ENCODE peak calls at places on chromosomes 2 and 18, in six cellular contexts. One of them, this sample, is unnamed.

GRCh38 chr2:196453613-196454047 is 185.9 kb upstream of the CCDC150 start:
- DNase-seq in coronary artery: no peak
- DNase-seq in dorsolateral prefrontal cortex: no peak
- DNase-seq in mammary epithelial cell: peak
- DNase-seq in tibial nerve: no peak
- DNase-seq in PC-3: peak
- DNase-seq in this sample: no peak

GRCh38 chr2:130728007-130728454 is 839 bp upstream of the GPR148 start:
- DNase-seq in coronary artery: no peak
- DNase-seq in dorsolateral prefrontal cortex: no peak
- DNase-seq in mammary epithelial cell: no peak
- DNase-seq in tibial nerve: no peak
- DNase-seq in PC-3: peak
- DNase-seq in this sample: no peak

GRCh38 chr2:160306985-160307384 is 106.9 kb upstream of the ITGB6 start:
- DNase-seq in coronary artery: no peak
- DNase-seq in dorsolateral prefrontal cortex: no peak
- DNase-seq in mammary epithelial cell: no peak
- DNase-seq in tibial nerve: no peak
- DNase-seq in PC-3: no peak
- DNase-seq in this sample: no peak

GRCh38 chr2:9739508-9739907 is 103.8 kb upstream of the TAF1B start:
- DNase-seq in coronary artery: peak
- DNase-seq in dorsolateral prefrontal cortex: no peak
- DNase-seq in mammary epithelial cell: no peak
- DNase-seq in tibial nerve: no peak
- DNase-seq in PC-3: no peak
- DNase-seq in this sample: peak

GRCh38 chr2:173986805-173987204 is 21.6 kb upstream of the SP3 start:
- DNase-seq in coronary artery: no peak
- DNase-seq in dorsolateral prefrontal cortex: no peak
- DNase-seq in mammary epithelial cell: no peak
- DNase-seq in tibial nerve: no peak
- DNase-seq in PC-3: no peak
- DNase-seq in this sample: peak

GRCh38 chr2:207746131-207746530 is 23.6 kb downstream of the FZD5 start:
- DNase-seq in coronary artery: no peak
- DNase-seq in dorsolateral prefrontal cortex: peak
- DNase-seq in mammary epithelial cell: peak
- DNase-seq in tibial nerve: no peak
- DNase-seq in PC-3: peak
- DNase-seq in this sample: no peak

GRCh38 chr2:84888401-84889276 is 7.8 kb upstream of the TRABD2A start:
- DNase-seq in coronary artery: no peak
- DNase-seq in dorsolateral prefrontal cortex: no peak
- DNase-seq in mammary epithelial cell: peak
- DNase-seq in tibial nerve: no peak
- DNase-seq in PC-3: no peak
- DNase-seq in this sample: no peak

GRCh38 chr2:70986499-70987189 is 8.0 kb downstream of the TEX261 start:
- DNase-seq in coronary artery: peak
- DNase-seq in dorsolateral prefrontal cortex: peak
- DNase-seq in mammary epithelial cell: no peak
- DNase-seq in tibial nerve: no peak
- DNase-seq in PC-3: no peak
- DNase-seq in this sample: no peak

GRCh38 chr2:164126960-164127359 is 391.2 kb upstream of the FIGN start:
- DNase-seq in coronary artery: no peak
- DNase-seq in dorsolateral prefrontal cortex: no peak
- DNase-seq in mammary epithelial cell: no peak
- DNase-seq in tibial nerve: no peak
- DNase-seq in PC-3: no peak
- DNase-seq in this sample: no peak

GRCh38 chr2:96934096-96934495 is 52.3 kb downstream of the FAM178B start:
- DNase-seq in coronary artery: no peak
- DNase-seq in dorsolateral prefrontal cortex: no peak
- DNase-seq in mammary epithelial cell: no peak
- DNase-seq in tibial nerve: no peak
- DNase-seq in PC-3: no peak
- DNase-seq in this sample: no peak

GRCh38 chr2:207790898-207791297 is 21.2 kb upstream of the FZD5 start:
- DNase-seq in coronary artery: no peak
- DNase-seq in dorsolateral prefrontal cortex: no peak
- DNase-seq in mammary epithelial cell: no peak
- DNase-seq in tibial nerve: no peak
- DNase-seq in PC-3: no peak
- DNase-seq in this sample: no peak

GRCh38 chr18:49022311-49023280 is 71.8 kb upstream of the SMAD7 start:
- DNase-seq in coronary artery: peak
- DNase-seq in dorsolateral prefrontal cortex: no peak
- DNase-seq in mammary epithelial cell: no peak
- DNase-seq in tibial nerve: no peak
- DNase-seq in PC-3: no peak
- DNase-seq in this sample: peak

GRCh38 chr2:28252308-28252707 is 140.3 kb upstream of the FOSL2 start:
- DNase-seq in coronary artery: no peak
- DNase-seq in dorsolateral prefrontal cortex: no peak
- DNase-seq in mammary epithelial cell: no peak
- DNase-seq in tibial nerve: no peak
- DNase-seq in PC-3: no peak
- DNase-seq in this sample: no peak

GRCh38 chr2:205169453-205169852 is 512.8 kb upstream of the NRP2 start:
- DNase-seq in coronary artery: no peak
- DNase-seq in dorsolateral prefrontal cortex: no peak
- DNase-seq in mammary epithelial cell: no peak
- DNase-seq in tibial nerve: no peak
- DNase-seq in PC-3: no peak
- DNase-seq in this sample: no peak

GRCh38 chr2:238155761-238156694 is 2.7 kb upstream of the ERFE start:
- DNase-seq in coronary artery: no peak
- DNase-seq in dorsolateral prefrontal cortex: no peak
- DNase-seq in mammary epithelial cell: no peak
- DNase-seq in tibial nerve: no peak
- DNase-seq in PC-3: no peak
- DNase-seq in this sample: no peak

GRCh38 chr2:147449323-147450080 is 395.3 kb upstream of the ACVR2A start:
- DNase-seq in coronary artery: no peak
- DNase-seq in dorsolateral prefrontal cortex: no peak
- DNase-seq in mammary epithelial cell: no peak
- DNase-seq in tibial nerve: no peak
- DNase-seq in PC-3: no peak
- DNase-seq in this sample: no peak

GRCh38 chr18:75083131-75083530 is 125.8 kb downstream of the PTGR3 start:
- DNase-seq in coronary artery: peak
- DNase-seq in dorsolateral prefrontal cortex: no peak
- DNase-seq in mammary epithelial cell: no peak
- DNase-seq in tibial nerve: no peak
- DNase-seq in PC-3: no peak
- DNase-seq in this sample: peak

GRCh38 chr2:12948963-12949353 is 232.2 kb downstream of the TRIB2 start:
- DNase-seq in coronary artery: no peak
- DNase-seq in dorsolateral prefrontal cortex: no peak
- DNase-seq in mammary epithelial cell: no peak
- DNase-seq in tibial nerve: no peak
- DNase-seq in PC-3: no peak
- DNase-seq in this sample: no peak

GRCh38 chr2:54669677-54670484 is 53.6 kb upstream of the EML6 start:
- DNase-seq in coronary artery: no peak
- DNase-seq in dorsolateral prefrontal cortex: no peak
- DNase-seq in mammary epithelial cell: peak
- DNase-seq in tibial nerve: no peak
- DNase-seq in PC-3: peak
- DNase-seq in this sample: peak

GRCh38 chr2:55158111-55158814 is 73.8 kb downstream of the CLHC1 start:
- DNase-seq in coronary artery: no peak
- DNase-seq in dorsolateral prefrontal cortex: no peak
- DNase-seq in mammary epithelial cell: no peak
- DNase-seq in tibial nerve: no peak
- DNase-seq in PC-3: no peak
- DNase-seq in this sample: no peak

GRCh38 chr2:241649927-241650326 is 12.4 kb downstream of the ATG4B start:
- DNase-seq in coronary artery: no peak
- DNase-seq in dorsolateral prefrontal cortex: no peak
- DNase-seq in mammary epithelial cell: no peak
- DNase-seq in tibial nerve: no peak
- DNase-seq in PC-3: no peak
- DNase-seq in this sample: no peak

GRCh38 chr18:51603551-51603950 is 406.1 kb upstream of the MEX3C start:
- DNase-seq in coronary artery: no peak
- DNase-seq in dorsolateral prefrontal cortex: no peak
- DNase-seq in mammary epithelial cell: no peak
- DNase-seq in tibial nerve: no peak
- DNase-seq in PC-3: no peak
- DNase-seq in this sample: no peak

GRCh38 chr2:174606336-174606735 is 8.7 kb upstream of the WIPF1 start:
- DNase-seq in coronary artery: no peak
- DNase-seq in dorsolateral prefrontal cortex: no peak
- DNase-seq in mammary epithelial cell: peak
- DNase-seq in tibial nerve: no peak
- DNase-seq in PC-3: peak
- DNase-seq in this sample: no peak

GRCh38 chr2:120680136-120680761 is 55.4 kb upstream of the GLI2 start:
- DNase-seq in coronary artery: peak
- DNase-seq in dorsolateral prefrontal cortex: peak
- DNase-seq in mammary epithelial cell: peak
- DNase-seq in tibial nerve: peak
- DNase-seq in PC-3: peak
- DNase-seq in this sample: peak

GRCh38 chr2:120677696-120678095 is 58.0 kb upstream of the GLI2 start:
- DNase-seq in coronary artery: no peak
- DNase-seq in dorsolateral prefrontal cortex: no peak
- DNase-seq in mammary epithelial cell: no peak
- DNase-seq in tibial nerve: no peak
- DNase-seq in PC-3: no peak
- DNase-seq in this sample: no peak

GRCh38 chr2:120679526-120679925 is 56.1 kb upstream of the GLI2 start:
- DNase-seq in coronary artery: no peak
- DNase-seq in dorsolateral prefrontal cortex: no peak
- DNase-seq in mammary epithelial cell: no peak
- DNase-seq in tibial nerve: no peak
- DNase-seq in PC-3: no peak
- DNase-seq in this sample: no peak

GRCh38 chr2:120678251-120678650 is 57.4 kb upstream of the GLI2 start:
- DNase-seq in coronary artery: no peak
- DNase-seq in dorsolateral prefrontal cortex: no peak
- DNase-seq in mammary epithelial cell: no peak
- DNase-seq in tibial nerve: no peak
- DNase-seq in PC-3: peak
- DNase-seq in this sample: no peak

GRCh38 chr2:120678926-120679325 is 56.7 kb upstream of the GLI2 start:
- DNase-seq in coronary artery: no peak
- DNase-seq in dorsolateral prefrontal cortex: no peak
- DNase-seq in mammary epithelial cell: no peak
- DNase-seq in tibial nerve: no peak
- DNase-seq in PC-3: no peak
- DNase-seq in this sample: no peak
- H3K4me3 ChIP-seq in coronary artery: no peak
- H3K4me3 ChIP-seq in dorsolateral prefrontal cortex: no peak
- H3K4me3 ChIP-seq in mammary epithelial cell: no peak
- H3K4me3 ChIP-seq in tibial nerve: no peak
- H3K4me3 ChIP-seq in PC-3: no peak
- H3K4me3 ChIP-seq in this sample: no peak

DNA sequence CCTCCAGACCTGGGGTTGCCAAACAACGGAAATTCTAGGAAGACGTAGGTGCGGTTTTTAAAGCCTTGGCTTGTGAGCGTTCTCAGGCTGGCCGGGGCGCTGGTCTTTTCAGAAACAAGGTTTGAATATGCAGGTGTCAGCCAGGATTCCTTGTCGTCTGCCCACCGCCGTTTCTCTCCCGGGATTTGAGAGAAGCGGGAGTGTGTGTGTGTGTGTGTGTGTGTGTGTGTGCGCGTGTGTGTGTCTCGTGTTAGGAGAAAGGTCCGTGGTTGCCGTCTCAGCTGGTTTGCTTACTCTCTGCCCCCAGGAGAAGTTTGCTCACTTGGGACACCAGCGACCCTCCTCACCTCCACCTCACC is 1.0 kb upstream of the ONECUT2 start:
- DNase-seq in coronary artery: no peak
- DNase-seq in dorsolateral prefrontal cortex: no peak
- DNase-seq in mammary epithelial cell: no peak
- DNase-seq in tibial nerve: no peak
- DNase-seq in PC-3: no peak
- DNase-seq in this sample: no peak
- TF ChIP-seq CTCF in coronary artery: no peak
- TF ChIP-seq CTCF in dorsolateral prefrontal cortex: no peak
- TF ChIP-seq CTCF in mammary epithelial cell: no peak
- TF ChIP-seq CTCF in tibial nerve: no peak
- TF ChIP-seq CTCF in PC-3: no peak
- TF ChIP-seq CTCF in this sample: no peak

GRCh38 chr18:34224423-34225217 is at the start of gene NOL4:
- DNase-seq in coronary artery: no peak
- DNase-seq in dorsolateral prefrontal cortex: peak
- DNase-seq in mammary epithelial cell: peak
- DNase-seq in tibial nerve: no peak
- DNase-seq in PC-3: peak
- DNase-seq in this sample: no peak
- H3K4me3 ChIP-seq in coronary artery: peak
- H3K4me3 ChIP-seq in dorsolateral prefrontal cortex: peak
- H3K4me3 ChIP-seq in mammary epithelial cell: peak
- H3K4me3 ChIP-seq in tibial nerve: peak
- H3K4me3 ChIP-seq in PC-3: peak
- H3K4me3 ChIP-seq in this sample: peak

GRCh38 chr2:69789762-69790600 is 39.5 kb upstream of the GMCL1 start:
- DNase-seq in coronary artery: no peak
- DNase-seq in dorsolateral prefrontal cortex: no peak
- DNase-seq in mammary epithelial cell: no peak
- DNase-seq in tibial nerve: no peak
- DNase-seq in PC-3: no peak
- DNase-seq in this sample: no peak

GRCh38 chr2:69786105-69786504 is 43.4 kb upstream of the GMCL1 start:
- DNase-seq in coronary artery: no peak
- DNase-seq in dorsolateral prefrontal cortex: peak
- DNase-seq in mammary epithelial cell: no peak
- DNase-seq in tibial nerve: no peak
- DNase-seq in PC-3: no peak
- DNase-seq in this sample: no peak

GRCh38 chr2:69790601-69790959 is 38.9 kb upstream of the GMCL1 start:
- DNase-seq in coronary artery: no peak
- DNase-seq in dorsolateral prefrontal cortex: no peak
- DNase-seq in mammary epithelial cell: no peak
- DNase-seq in tibial nerve: no peak
- DNase-seq in PC-3: no peak
- DNase-seq in this sample: no peak

GRCh38 chr2:69789129-69789528 is 40.3 kb upstream of the GMCL1 start:
- DNase-seq in coronary artery: peak
- DNase-seq in dorsolateral prefrontal cortex: no peak
- DNase-seq in mammary epithelial cell: no peak
- DNase-seq in tibial nerve: no peak
- DNase-seq in PC-3: no peak
- DNase-seq in this sample: no peak

DNA sequence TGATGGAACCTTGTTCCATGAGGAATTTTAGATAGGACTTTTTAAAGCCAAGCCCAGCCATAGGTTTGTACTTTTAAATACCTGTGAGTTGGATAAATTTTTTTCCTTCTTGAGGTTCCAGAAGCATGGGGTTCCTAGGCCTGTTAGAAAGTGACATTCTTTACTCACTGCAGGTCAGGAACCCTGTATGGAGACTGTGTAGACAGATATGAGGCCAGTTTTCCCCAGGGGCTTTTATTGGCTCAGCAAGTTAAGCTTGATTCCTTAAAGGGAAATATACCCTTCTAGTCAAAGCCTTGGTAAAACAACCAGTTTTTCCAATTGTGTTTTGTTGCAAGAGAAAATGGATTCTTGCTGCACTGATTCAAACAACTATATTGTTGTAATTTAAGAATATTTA is 38.4 kb upstream of the GMCL1 start:
- DNase-seq in coronary artery: no peak
- DNase-seq in dorsolateral prefrontal cortex: no peak
- DNase-seq in mammary epithelial cell: no peak
- DNase-seq in tibial nerve: no peak
- DNase-seq in PC-3: no peak
- DNase-seq in this sample: no peak
- TF ChIP-seq CTCF in coronary artery: no peak
- TF ChIP-seq CTCF in dorsolateral prefrontal cortex: no peak
- TF ChIP-seq CTCF in mammary epithelial cell: no peak
- TF ChIP-seq CTCF in tibial nerve: no peak
- TF ChIP-seq CTCF in PC-3: no peak
- TF ChIP-seq CTCF in this sample: no peak

This sample was measured in lower leg skin.